ENCODE peak calls at places on chromosome 15, in eight cellular contexts. N is nucleus accumbens; F is NCI-H774; Y is stimulated activated CD4-positive, alpha-beta T cell treated with anti-CD3 and anti-CD28 coated beads, TNF-alpha, amount 100 ng/mL, for 24 hours; I is myocyte; V is NCI-H1436; P is stimulated activated CD8-positive, alpha-beta memory T cell treated with anti-CD3 and anti-CD28 coated beads, Interleukin-2, amount 100 ng/mL, for 1 hour; S is neural crest cell. U is an unnamed sample.

GRCh38 chr15:53160092-53160704 is 370.1 kb upstream of the ONECUT1 start:
- DNase-seq in N (no peak), F (no peak), Y (no peak), I (no peak), V (no peak), P (no peak), S (no peak), U (peak)

GRCh38 chr15:59199775-59200465 is 6.7 kb upstream of the LDHAL6B start:
- DNase-seq in N (no peak), F (no peak), Y (no peak), I (peak), V (no peak), P (no peak), S (no peak), U (no peak)

GRCh38 chr15:71471347-71471746 is 339.0 kb upstream of the NR2E3 start:
- DNase-seq in N (no peak), F (no peak), Y (no peak), I (no peak), V (no peak), P (no peak), S (no peak), U (no peak)

GRCh38 chr15:79372428-79372827 is 59.7 kb upstream of the MINAR1 start:
- DNase-seq in N (no peak), F (no peak), Y (no peak), I (no peak), V (no peak), P (no peak), S (no peak), U (no peak)

GRCh38 chr15:95770191-95770590 is 560.3 kb upstream of the NR2F2 start:
- DNase-seq in N (no peak), F (no peak), Y (no peak), I (peak), V (no peak), P (no peak), S (no peak), U (no peak)

GRCh38 chr15:68979036-68979435 is 35.5 kb upstream of the NOX5 start:
- DNase-seq in N (no peak), F (no peak), Y (no peak), I (no peak), V (no peak), P (no peak), S (no peak), U (no peak)

GRCh38 chr15:25674948-25675347 is 188.2 kb downstream of the ATP10A start:
- DNase-seq in N (no peak), F (no peak), Y (no peak), I (no peak), V (no peak), P (no peak), S (no peak), U (peak)

GRCh38 chr15:67461735-67462134 is 59.2 kb upstream of the C15orf61 start:
- DNase-seq in N (no peak), F (no peak), Y (no peak), I (no peak), V (no peak), P (no peak), S (no peak), U (no peak)

GRCh38 chr15:65431731-65432130 is 9.0 kb upstream of the IGDCC4 start:
- DNase-seq in N (no peak), F (no peak), Y (no peak), I (no peak), V (no peak), P (no peak), S (no peak), U (peak)

GRCh38 chr15:40081691-40082194 is 26.9 kb downstream of the BMF start:
- DNase-seq in N (peak), F (no peak), Y (no peak), I (peak), V (no peak), P (no peak), S (peak), U (peak)

GRCh38 chr15:79644091-79644490 is 212.0 kb downstream of the MINAR1 start:
- DNase-seq in N (no peak), F (peak), Y (no peak), I (peak), V (no peak), P (no peak), S (no peak), U (no peak)

GRCh38 chr15:67108122-67108871 is 42.9 kb downstream of the SMAD3 start:
- DNase-seq in N (no peak), F (no peak), Y (no peak), I (peak), V (no peak), P (no peak), S (no peak), U (no peak)

GRCh38 chr15:90539789-90540188 is 10.1 kb downstream of the CRTC3 start:
- DNase-seq in N (no peak), F (no peak), Y (no peak), I (no peak), V (no peak), P (no peak), S (no peak), U (no peak)

GRCh38 chr15:57406040-57406772 is 29.9 kb downstream of the CGNL1 start:
- DNase-seq in N (no peak), F (no peak), Y (no peak), I (no peak), V (no peak), P (no peak), S (no peak), U (no peak)

U was measured in testis.